ENCODE peak calls at places on chromosomes 3 and 15, in six cellular contexts. M is DND-41, N is adrenal gland, P is mucosa of gallbladder, Y is Calu3, D is HTR-8/SVneo. Z is an unnamed sample.

GRCh38 chr15:63500265-63501250 is 3.8 kb upstream of the USP3 start:
- DNase-seq in M (no peak), N (no peak), P (peak), Y (peak), D (no peak), Z (no peak)

GRCh38 chr3:52524752-52525661 is 8.7 kb downstream of the NT5DC2 start:
- DNase-seq in M (no peak), N (peak), P (no peak), Y (no peak), D (no peak), Z (peak)

GRCh38 chr3:37944243-37944955 is 46.2 kb upstream of the VILL start:
- DNase-seq in M (no peak), N (no peak), P (no peak), Y (no peak), D (no peak), Z (no peak)

GRCh38 chr3:120344349-120344748 is 4.8 kb downstream of the LRRC58 start:
- DNase-seq in M (no peak), N (no peak), P (no peak), Y (no peak), D (no peak), Z (no peak)

GRCh38 chr3:149790265-149790664 is 2.1 kb downstream of the ANKUB1 start:
- DNase-seq in M (no peak), N (no peak), P (no peak), Y (peak), D (no peak), Z (no peak)

GRCh38 chr3:36397856-36398255 is 17.6 kb downstream of the STAC start:
- DNase-seq in M (no peak), N (no peak), P (no peak), Y (no peak), D (no peak), Z (no peak)

GRCh38 chr3:47421741-47422649 is 41.2 kb downstream of the PTPN23 start:
- DNase-seq in M (peak), N (peak), P (peak), Y (peak), D (peak), Z (no peak)

GRCh38 chr3:127207727-127208482 is 15.0 kb downstream of the PRR23E start:
- DNase-seq in M (no peak), N (no peak), P (peak), Y (no peak), D (no peak), Z (no peak)

GRCh38 chr3:171058058-171058457 is 31.5 kb upstream of the SLC2A2 start:
- DNase-seq in M (no peak), N (no peak), P (no peak), Y (no peak), D (no peak), Z (no peak)

Z was measured in tibial nerve.